ENCODE peak calls at places on chromosomes 1 and 21, in eight cellular contexts. O is activated naive CD4-positive, alpha-beta T cell; I is globus pallidus; W is head of caudate nucleus; P is esophagus squamous epithelium; U is HT1080; D is amniotic stem cell; X is T-cell. J is an unnamed sample.

GRCh38 chr1:177723533-177723932 is 246.3 kb downstream of the SEC16B start:
- DNase-seq in P (no peak), D (no peak), U (no peak), W (no peak), X (no peak), O (no peak), I (no peak), J (no peak)

GRCh38 chr1:67118191-67118590 is 16.6 kb downstream of the C1orf141 start:
- DNase-seq in W (no peak), P (no peak), U (peak), X (no peak), D (no peak), O (no peak), I (no peak), J (no peak)

GRCh38 chr1:16167331-16168143 is 11.7 kb upstream of the EPHA2 start:
- DNase-seq in P (no peak), O (peak), I (no peak), X (peak), W (no peak), U (no peak), D (no peak), J (peak)

GRCh38 chr1:6180215-6180577 is at the start of gene CHD5:
- DNase-seq in P (no peak), U (no peak), X (no peak), W (no peak), O (no peak), D (no peak), I (no peak), J (no peak)

GRCh38 chr1:205933672-205934618 is 9.3 kb downstream of the SLC26A9 start:
- DNase-seq in P (no peak), U (peak), D (no peak), W (peak), X (no peak), I (peak), O (no peak), J (peak)

GRCh38 chr1:23528245-23528978 is 2.6 kb downstream of the E2F2 start:
- DNase-seq in I (no peak), D (no peak), P (no peak), X (peak), O (peak), W (no peak), U (peak), J (peak)

GRCh38 chr1:207911983-207912760 is 1.2 kb upstream of the CD34 start:
- DNase-seq in P (no peak), D (no peak), W (no peak), X (no peak), I (no peak), O (no peak), U (no peak), J (no peak)

GRCh38 chr1:104797982-104798381 is 1048.3 kb downstream of the AMY1C start:
- DNase-seq in O (no peak), X (no peak), P (no peak), D (no peak), U (no peak), W (no peak), I (no peak), J (no peak)

GRCh38 chr1:210024996-210025395 is 87.0 kb downstream of the SYT14 start:
- DNase-seq in P (no peak), I (no peak), X (no peak), U (peak), W (no peak), D (no peak), O (no peak), J (peak)

GRCh38 chr1:205041998-205042910 is 758 bp upstream of the CNTN2 start:
- DNase-seq in I (peak), P (no peak), D (no peak), O (no peak), X (no peak), W (peak), U (no peak), J (no peak)

GRCh38 chr1:38990401-38990745 is 703 bp upstream of the AKIRIN1 start:
- DNase-seq in W (no peak), U (no peak), X (no peak), P (no peak), I (no peak), D (no peak), O (no peak), J (no peak)

GRCh38 chr1:54404939-54405880 is 984 bp downstream of the SSBP3 start:
- DNase-seq in D (no peak), W (no peak), U (no peak), I (peak), X (no peak), P (no peak), O (no peak), J (peak)

GRCh38 chr1:5385400-5385799 is 606.8 kb downstream of the NPHP4 start:
- DNase-seq in W (no peak), D (no peak), I (no peak), X (no peak), U (no peak), O (no peak), P (no peak), J (no peak)

GRCh38 chr1:220045356-220046051 is 801 bp downstream of the EPRS1 start:
- DNase-seq in D (no peak), W (no peak), P (no peak), X (no peak), I (peak), O (no peak), U (peak), J (no peak)

GRCh38 chr21:38619865-38620513 is 121.7 kb upstream of the ERG start:
- DNase-seq in X (no peak), O (no peak), D (no peak), U (no peak), I (no peak), P (no peak), W (no peak), J (no peak)

GRCh38 chr1:38772953-38773352 is 86.6 kb downstream of the RRAGC start:
- DNase-seq in X (no peak), D (no peak), P (no peak), W (no peak), I (no peak), U (no peak), O (no peak), J (no peak)

J was measured in islet precursor cell.